ENCODE peak calls at places on chromosomes 7 and 10, in ten cellular contexts. V, U, Z, T, P, B, X, N, E and D are unnamed samples.
A peak's percentile ranks its signal among the peaks of the same experiment; 100 is the strongest.

GRCh38 chr10:29687411-29688160 is 52.8 kb upstream of the SVIL start:
- DNase-seq in P (no peak), E (peak; percentile 52), V (no peak), N (peak; percentile 17), T (no peak), B (no peak), Z (no peak), X (no peak), U (no peak), D (no peak)

GRCh38 chr7:103887853-103888602 is 101.4 kb downstream of the RELN start:
- DNase-seq in Z (no peak), X (no peak), N (no peak), V (no peak), P (no peak), B (no peak), T (no peak), U (no peak), E (no peak), D (no peak)

GRCh38 chr7:155574556-155574955 is 28.2 kb upstream of the CNPY1 start:
- DNase-seq in V (no peak), B (no peak), Z (no peak), U (no peak), X (no peak), N (no peak), P (no peak), T (no peak), E (no peak), D (no peak)

GRCh38 chr7:138538518-138538917 is 78.5 kb downstream of the TRIM24 start:
- DNase-seq in T (peak; percentile 20), X (no peak), B (no peak), E (no peak), U (no peak), N (peak; percentile 8), V (no peak), Z (peak; percentile 13), P (no peak), D (no peak)

GRCh38 chr7:139453673-139454321 is 29.7 kb downstream of the KLRG2 start:
- DNase-seq in Z (no peak), E (no peak), X (no peak), U (no peak), T (no peak), B (no peak), N (no peak), V (no peak), P (no peak), D (no peak)

GRCh38 chr10:24518981-24519597 is 204.6 kb downstream of the ARHGAP21 start:
- DNase-seq in E (no peak), Z (peak; percentile 21), N (peak; percentile 75), V (peak; percentile 30), T (peak; percentile 58), X (no peak), U (peak; percentile 27), B (peak; percentile 44), P (peak; percentile 57), D (peak; percentile 39)

GRCh38 chr7:2542011-2542923 is 13.1 kb downstream of the BRAT1 start:
- DNase-seq in U (no peak), V (no peak), N (peak; percentile 2), P (no peak), Z (no peak), B (no peak), T (no peak), X (no peak), E (no peak), D (no peak)

GRCh38 chr7:4164556-4164955 is 517.5 kb upstream of the FOXK1 start:
- DNase-seq in V (no peak), Z (no peak), P (peak; percentile 15), X (no peak), B (no peak), T (no peak), N (no peak), U (no peak), E (no peak), D (no peak)

GRCh38 chr7:55509322-55509721 is 63.0 kb downstream of the VOPP1 start:
- DNase-seq in Z (peak; percentile 67), X (no peak), P (no peak), U (no peak), E (peak; percentile 3), B (no peak), V (no peak), N (no peak), T (no peak), D (no peak)

GRCh38 chr10:27245846-27246245 is 5.2 kb upstream of the ACBD5 start:
- DNase-seq in U (no peak), Z (no peak), B (no peak), N (no peak), V (no peak), X (no peak), P (no peak), E (no peak), T (no peak), D (no peak)